ENCODE peak calls at places on chromosomes 6 and 20, in seven cellular contexts. X, C, U, A, Y, P and G are unnamed samples.
A peak's percentile ranks its signal among the peaks of the same experiment; 100 is the strongest.

GRCh38 chr6:127539292-127539691 is 20.2 kb upstream of the MTCL3 start:
- DNase-seq in P (peak; percentile 16), U (no peak), Y (no peak), C (no peak), A (no peak), X (peak; percentile 47), G (peak; percentile 29)

GRCh38 chr20:22590662-22591061 is 6.3 kb upstream of the FOXA2 start:
- DNase-seq in U (no peak), A (no peak), P (no peak), X (no peak), C (no peak), Y (no peak), G (no peak)

GRCh38 chr6:144478487-144478886 is 193.4 kb downstream of the UTRN start:
- DNase-seq in Y (no peak), A (no peak), C (no peak), X (no peak), P (no peak), U (no peak), G (no peak)

GRCh38 chr20:62982124-62983075 is 24.4 kb downstream of the BHLHE23 start:
- DNase-seq in U (no peak), P (no peak), C (no peak), A (no peak), X (no peak), Y (no peak), G (no peak)

GRCh38 chr6:34331361-34332050 is 61.0 kb downstream of the NUDT3 start:
- DNase-seq in X (no peak), A (no peak), Y (no peak), C (no peak), P (no peak), U (no peak), G (no peak)

GRCh38 chr20:37349517-37350491 is 3.9 kb downstream of the SRC start:
- DNase-seq in A (no peak), X (peak; percentile 13), C (no peak), Y (no peak), U (no peak), P (no peak), G (peak; percentile 25)

GRCh38 chr20:35661013-35661412 is 3.7 kb downstream of the CPNE1 start:
- DNase-seq in A (no peak), C (peak; percentile 12), U (no peak), Y (no peak), X (no peak), P (no peak), G (no peak)

GRCh38 chr20:59718071-59718470 is 113.7 kb downstream of the PHACTR3 start:
- DNase-seq in X (no peak), Y (no peak), U (no peak), P (no peak), C (no peak), A (no peak), G (no peak)

GRCh38 chr6:106787327-106788196 is 158.2 kb downstream of the QRSL1 start:
- DNase-seq in C (no peak), Y (no peak), P (no peak), U (no peak), X (no peak), A (peak; percentile 92), G (no peak)

GRCh38 chr6:15518057-15518456 is 144.8 kb downstream of the DTNBP1 start:
- DNase-seq in A (no peak), C (no peak), X (no peak), U (no peak), P (no peak), Y (no peak), G (no peak)

GRCh38 chr6:76453270-76453669 is 380.8 kb upstream of the IMPG1 start:
- DNase-seq in P (no peak), Y (no peak), C (no peak), A (no peak), U (no peak), X (no peak), G (no peak)

GRCh38 chr6:144931172-144932035 is 646.3 kb downstream of the UTRN start:
- DNase-seq in A (peak; percentile 27), Y (no peak), P (peak; percentile 11), C (no peak), U (no peak), X (peak; percentile 12), G (peak; percentile 72)

GRCh38 chr6:145892026-145892425 is 72.1 kb downstream of the SHPRH start:
- DNase-seq in X (no peak), U (no peak), C (no peak), A (no peak), Y (no peak), P (no peak), G (no peak)

GRCh38 chr6:101069191-101069795 is 188.2 kb upstream of the ASCC3 start:
- DNase-seq in P (no peak), Y (no peak), A (no peak), C (no peak), U (no peak), X (no peak), G (no peak)

DNA sequence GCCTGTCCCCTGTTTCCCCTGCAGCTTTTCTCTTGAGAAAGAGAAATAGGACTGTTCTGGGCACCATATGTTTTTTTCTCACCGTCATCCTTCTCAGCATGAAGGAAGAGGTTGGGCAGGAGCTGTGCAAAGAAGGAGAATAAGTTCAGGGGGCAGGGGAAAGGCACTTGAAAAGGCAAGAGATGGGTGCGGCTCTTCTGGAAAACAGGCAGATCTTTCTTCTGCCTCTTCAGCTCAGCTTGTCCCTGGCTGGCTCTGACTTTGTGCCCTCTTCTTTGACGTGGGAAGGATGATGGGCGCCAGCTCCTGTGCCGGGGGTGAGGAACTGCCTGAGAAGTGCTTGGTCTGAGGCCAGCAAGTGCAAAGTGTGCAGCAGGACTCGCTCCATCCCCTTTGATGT is 206.5 kb downstream of the DOK5 start:
- DNase-seq in P (no peak), Y (no peak), X (no peak), A (no peak), C (no peak), U (no peak), G (no peak)
- TF ChIP-seq JUND in P (no peak), Y (no peak), X (no peak), A (no peak), C (no peak), U (no peak), G (no peak)

DNA sequence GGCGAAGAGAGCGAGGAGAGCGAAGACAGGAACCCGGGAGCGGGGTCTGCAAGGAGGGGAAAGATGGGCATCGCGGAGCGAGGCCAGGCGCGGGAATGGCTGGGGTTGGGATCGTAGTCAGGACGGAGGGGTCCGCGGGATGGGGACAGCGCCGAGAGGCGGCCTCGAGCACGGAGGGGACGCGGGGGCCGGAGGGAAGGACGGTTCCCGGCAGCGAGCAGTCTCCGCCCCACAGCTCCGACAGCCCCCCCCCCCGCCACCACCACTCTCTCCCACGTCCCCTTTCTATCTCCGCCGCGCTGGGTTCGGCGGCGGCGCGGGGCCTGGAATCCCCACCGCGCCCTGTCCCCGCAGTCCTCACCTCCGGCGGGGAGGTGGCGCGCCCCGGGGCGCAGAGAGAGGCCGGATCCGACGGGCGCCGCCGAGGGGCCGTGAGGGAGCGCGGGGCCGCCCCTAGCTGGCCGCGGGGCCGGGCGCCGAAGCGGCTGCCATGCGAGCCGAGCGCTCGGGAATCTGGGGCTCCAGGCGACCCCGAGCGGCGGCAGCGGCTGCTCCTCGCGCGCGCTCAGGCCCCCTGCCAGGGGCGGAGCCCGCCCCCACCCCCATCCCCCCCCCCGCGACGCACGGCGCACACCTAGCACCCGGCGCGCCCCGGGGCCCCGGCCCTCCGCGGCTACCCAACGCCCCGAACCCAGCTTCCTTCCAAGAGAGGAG is at the start of gene DLK2:
- DNase-seq in U (no peak), A (no peak), Y (no peak), C (no peak), X (peak; percentile 86), P (peak; percentile 73), G (no peak)
- TF ChIP-seq JUND in U (no peak), A (no peak), Y (no peak), C (no peak), X (no peak), P (no peak), G (no peak)

DNA sequence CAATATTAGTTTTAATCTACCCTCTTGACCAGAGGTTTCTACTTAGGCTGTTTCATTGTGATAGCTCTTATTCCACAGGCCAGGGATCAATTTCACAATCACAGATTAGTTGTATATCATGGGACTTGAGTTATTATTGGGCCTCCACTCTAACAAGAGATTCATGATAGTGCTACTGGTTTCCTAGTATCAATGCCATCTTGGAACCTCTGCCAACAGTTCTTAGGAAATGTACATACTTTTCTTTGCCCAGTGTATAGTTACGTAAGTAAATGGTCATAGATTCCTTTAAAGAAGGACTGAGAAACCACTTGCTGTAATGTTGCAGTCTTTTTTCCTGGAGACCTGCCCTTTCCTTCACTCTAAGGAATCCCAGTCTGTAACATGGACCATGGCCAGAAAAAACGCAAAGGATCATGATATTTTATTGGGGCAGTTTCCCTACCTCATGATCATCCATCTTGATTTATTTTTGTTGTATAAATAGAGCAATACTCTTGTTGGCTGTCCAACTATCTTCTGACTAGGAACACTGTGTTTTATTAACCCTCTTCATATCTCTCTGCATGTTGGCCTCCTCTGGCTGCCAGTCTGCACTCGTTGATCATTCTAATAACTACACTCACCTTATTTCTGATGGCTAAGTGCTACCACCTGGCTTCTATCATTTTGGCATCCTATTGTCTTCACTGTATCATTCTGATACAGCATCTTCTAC is 38.0 kb upstream of the VGLL2 start:
- DNase-seq in Y (no peak), A (no peak), U (no peak), X (no peak), P (no peak), C (no peak), G (no peak)
- TF ChIP-seq JUND in Y (no peak), A (no peak), U (no peak), X (no peak), P (no peak), C (no peak), G (no peak)

GRCh38 chr20:39893013-39893685 is 795.9 kb downstream of the MAFB start:
- DNase-seq in A (no peak), C (no peak), Y (no peak), X (no peak), P (no peak), U (no peak), G (no peak)
- TF ChIP-seq JUND in A (no peak), C (no peak), Y (no peak), X (no peak), P (no peak), U (no peak), G (no peak)

DNA sequence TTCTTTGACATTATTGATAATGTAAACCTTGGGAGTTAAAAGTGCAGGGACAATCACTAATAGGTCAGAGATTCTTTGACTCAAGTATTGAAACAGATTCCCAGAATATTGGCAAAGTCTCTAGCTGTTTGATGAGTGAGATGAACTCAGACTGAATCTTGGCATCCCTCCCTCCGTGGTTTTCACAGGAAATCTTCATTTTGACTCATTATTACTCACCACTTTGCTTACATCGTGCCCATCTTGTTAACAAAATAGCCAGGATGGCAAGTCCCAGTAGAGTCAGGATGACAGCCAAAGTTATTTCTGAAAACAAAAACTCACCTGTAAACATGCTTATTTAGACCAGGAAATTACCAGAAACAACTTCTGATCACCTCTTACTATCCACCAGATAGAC is 2.0 kb downstream of the TSBP1 start:
- DNase-seq in P (no peak), U (no peak), A (no peak), C (peak; percentile 66), X (no peak), Y (no peak), G (no peak)
- TF ChIP-seq JUND in P (no peak), U (no peak), A (no peak), C (peak; percentile 77), X (no peak), Y (no peak), G (no peak)

DNA sequence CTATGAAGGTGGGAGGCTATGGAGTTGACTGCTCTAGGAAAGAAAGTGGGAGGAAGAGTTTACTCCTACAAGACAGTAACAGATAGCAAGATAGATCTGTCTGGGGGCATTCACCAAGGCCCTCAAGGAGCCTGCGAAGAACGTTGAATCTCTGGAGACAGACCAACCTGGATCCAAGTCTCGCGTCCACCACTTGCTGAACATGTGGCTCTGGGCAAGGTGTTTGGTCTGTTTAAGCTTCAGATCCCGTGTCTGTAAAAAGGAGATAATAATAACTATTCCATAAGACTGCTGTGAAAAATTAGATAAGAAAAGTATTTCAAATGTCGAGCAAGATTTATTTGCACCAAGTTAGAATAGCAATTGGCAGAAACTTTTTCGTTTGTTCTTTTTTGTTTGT is 8.1 kb upstream of the EEF1A1 start:
- DNase-seq in Y (no peak), U (no peak), X (no peak), C (no peak), P (peak; percentile 51), A (no peak), G (no peak)
- TF ChIP-seq JUND in Y (no peak), U (no peak), X (no peak), C (no peak), P (no peak), A (no peak), G (no peak)